ENCODE peak calls at places on chromosomes 2 and 18, in ten cellular contexts. Z, C, V, I, N, G, Q, S, Y and D are unnamed samples. For H3K36me3 and H3K27me3, the result is how much of the 10 kb centered on the place peaks cover.

GRCh38 chr18:58669731-58670379 is 1.4 kb upstream of the MALT1 start:
- DNase-seq in I (no peak), Y (no peak), C (peak), Z (no peak), G (no peak), Q (no peak), S (peak), N (no peak), V (no peak), D (no peak)

GRCh38 chr2:183219853-183220252 is 95.6 kb downstream of the NUP35 start:
- DNase-seq in Y (no peak), Z (no peak), N (no peak), Q (no peak), G (no peak), C (no peak), S (no peak), V (no peak), I (no peak), D (no peak)

GRCh38 chr2:241895732-241896641 is 26.5 kb downstream of the RTP5 start:
- DNase-seq in Z (peak), C (no peak), V (peak), I (peak), Q (no peak), N (no peak), S (no peak), G (peak), Y (no peak), D (peak)

GRCh38 chr2:224442092-224442999 is 40.4 kb upstream of the FAM124B start:
- DNase-seq in Z (no peak), Y (no peak), V (no peak), N (no peak), Q (no peak), S (no peak), I (no peak), C (no peak), G (no peak), D (peak)

GRCh38 chr2:189836644-189837043 is 52.4 kb downstream of the PMS1 start:
- DNase-seq in I (no peak), C (no peak), G (no peak), N (no peak), S (no peak), Y (no peak), Q (no peak), Z (no peak), V (no peak), D (no peak)

GRCh38 chr18:24656571-24656971 is 196.1 kb downstream of the HRH4 start:
- DNase-seq in G (no peak), S (no peak), C (no peak), Y (peak), V (peak), Z (no peak), N (no peak), I (no peak), Q (no peak), D (no peak)

GRCh38 chr2:126700677-126701076 is 44.7 kb downstream of the GYPC start:
- DNase-seq in Z (no peak), Y (no peak), N (no peak), Q (no peak), I (no peak), V (no peak), C (no peak), S (no peak), G (no peak), D (no peak)

GRCh38 chr2:37377187-37377532 is 32.7 kb downstream of the QPCT start:
- DNase-seq in G (peak), Y (peak), I (no peak), Q (no peak), N (peak), S (no peak), V (peak), C (no peak), Z (no peak), D (no peak)

GRCh38 chr2:223459328-223459939 is 142.7 kb downstream of the SCG2 start:
- DNase-seq in Z (no peak), V (no peak), N (no peak), Q (no peak), I (no peak), Y (no peak), C (no peak), G (no peak), S (peak), D (no peak)

DNA sequence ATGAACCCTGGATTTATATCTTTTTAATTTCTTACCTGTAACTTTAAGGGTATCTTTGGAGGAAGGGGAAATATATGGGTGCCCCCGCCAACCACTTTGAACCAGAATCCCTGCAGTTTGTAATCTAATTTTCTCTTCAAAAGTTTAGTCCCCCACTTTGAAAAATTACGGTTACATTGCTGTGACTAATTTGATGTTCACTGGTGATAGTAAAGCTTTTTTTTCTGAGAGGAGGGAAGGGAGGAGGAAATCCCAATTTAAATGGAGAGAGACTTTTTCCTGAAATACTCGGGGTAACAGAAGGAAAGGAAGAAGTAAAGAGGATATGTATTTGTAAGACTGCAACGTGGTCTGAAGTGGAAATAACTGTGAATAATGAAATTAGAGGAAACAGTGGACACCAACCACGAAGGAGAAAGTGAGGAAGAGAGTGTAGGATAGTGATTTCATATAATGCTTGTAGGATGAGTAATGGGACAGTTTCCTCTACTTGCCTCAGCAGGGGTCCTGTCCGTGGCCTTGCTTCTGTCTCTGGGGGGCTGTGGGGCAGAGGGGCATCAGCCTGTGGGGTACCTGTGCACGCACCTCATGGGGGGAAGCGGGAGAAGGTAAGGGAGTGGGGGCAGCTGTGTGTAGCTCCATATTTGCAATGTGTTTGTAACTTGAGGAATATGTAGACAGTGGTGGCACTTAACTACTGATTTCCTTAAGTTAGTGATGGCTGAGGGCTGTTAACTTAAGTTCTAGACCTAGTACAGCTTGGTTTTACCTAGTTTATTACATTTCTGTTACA is 161.1 kb downstream of the LTBP1 start:
- DNase-seq in V (no peak), G (no peak), Y (no peak), Z (no peak), N (no peak), S (no peak), I (no peak), C (no peak), Q (no peak), D (no peak)
- H3K4me3 ChIP-seq in V (no peak), G (peak), Y (no peak), Z (no peak), N (no peak), S (no peak), I (no peak), C (no peak), Q (no peak), D (no peak)

GRCh38 chr2:174573621-174574081 is 24.0 kb downstream of the WIPF1 start:
- DNase-seq in C (peak), V (no peak), Q (no peak), Y (no peak), S (no peak), G (no peak), Z (peak), N (no peak), I (no peak), D (peak)

GRCh38 chr2:174574657-174575056 is 22.9 kb downstream of the WIPF1 start:
- DNase-seq in G (no peak), C (no peak), I (no peak), Y (no peak), N (no peak), V (no peak), Z (no peak), Q (no peak), S (no peak), D (no peak)

GRCh38 chr2:174577967-174578589 is 19.5 kb downstream of the WIPF1 start:
- DNase-seq in Z (no peak), Y (no peak), Q (no peak), I (no peak), G (no peak), V (no peak), C (no peak), N (no peak), S (no peak), D (peak)

GRCh38 chr2:174572556-174572955 is 25.0 kb downstream of the WIPF1 start:
- DNase-seq in I (no peak), C (no peak), Q (no peak), N (no peak), Z (no peak), S (no peak), G (no peak), V (no peak), Y (no peak), D (no peak)

GRCh38 chr2:174575124-174575776 is 22.4 kb downstream of the WIPF1 start:
- DNase-seq in S (no peak), Q (no peak), Z (no peak), I (no peak), V (no peak), N (no peak), C (no peak), Y (no peak), G (no peak), D (no peak)
- H3K36me3 ChIP-seq in S (under half), Q (half or more), Z (under half), I (under half), V (under half), N (under half), C (under half), Y (under half), G (half or more), D (under half)

DNA sequence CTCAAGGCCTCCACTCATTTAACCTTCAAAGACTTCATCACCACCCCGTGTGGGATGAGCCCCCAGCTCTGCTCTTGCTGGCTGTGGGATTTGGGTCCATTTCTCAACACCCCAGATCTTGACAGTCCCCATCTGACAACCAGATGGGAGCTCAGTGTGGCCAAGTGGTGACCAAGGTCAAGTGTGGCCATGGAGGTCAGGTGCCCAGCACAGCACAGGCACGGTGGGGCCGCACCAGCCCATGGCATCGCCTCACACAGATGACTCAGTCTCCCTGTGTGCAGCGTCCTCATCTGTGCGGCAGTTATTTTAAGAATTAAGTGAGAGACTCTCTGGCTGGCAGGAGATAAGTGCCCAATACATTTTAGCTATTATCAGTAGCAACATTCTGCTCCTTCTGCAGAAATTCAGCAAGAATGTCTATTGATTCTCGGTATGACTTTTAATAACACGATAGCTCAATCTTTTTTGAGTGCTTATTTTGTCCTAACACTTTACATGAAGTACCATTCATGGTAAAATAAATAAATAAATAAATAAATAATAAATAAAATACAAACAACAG is 167.2 kb downstream of the DDX1 start:
- DNase-seq in G (no peak), Z (no peak), V (no peak), Y (no peak), I (no peak), N (no peak), C (no peak), S (no peak), Q (no peak), D (no peak)
- H3K27me3 ChIP-seq in G (under half), Z (under half), V (under half), Y (under half), I (under half), N (under half), C (under half), S (under half), Q (under half), D (under half)

DNA sequence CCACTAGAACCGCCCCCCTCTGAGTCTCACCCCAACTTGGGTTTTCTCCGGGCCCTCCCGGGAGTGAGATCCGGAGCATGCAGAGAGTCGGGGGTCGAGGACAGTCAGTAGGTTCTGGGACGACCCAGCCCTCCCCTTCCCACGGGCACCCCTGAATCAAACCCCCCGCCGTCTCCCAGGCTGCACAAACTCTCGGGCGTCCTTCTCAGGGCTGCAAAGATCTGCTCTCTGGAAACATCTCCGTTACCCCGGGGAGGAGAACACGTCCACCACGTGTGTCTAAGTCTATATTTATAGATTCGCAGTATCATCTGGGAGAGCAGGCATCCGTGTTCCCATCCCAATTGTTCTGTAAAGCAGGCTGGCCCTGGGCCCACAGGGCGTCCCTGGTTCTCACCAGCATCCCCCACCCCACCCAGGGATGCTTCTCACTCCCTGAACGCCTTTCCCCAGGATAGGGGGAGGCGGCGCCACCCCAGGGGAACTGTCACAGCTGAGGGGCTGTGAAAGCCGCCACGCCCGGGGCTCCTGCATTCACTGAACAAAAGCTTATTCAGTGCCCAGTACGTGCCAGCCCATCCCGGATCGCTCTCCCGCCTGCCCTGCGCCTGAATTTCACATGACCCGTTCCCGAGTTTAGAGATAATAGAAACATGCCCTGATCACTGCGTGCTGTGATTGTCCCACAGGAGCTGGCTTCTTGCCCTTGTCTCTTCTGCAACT is 796 bp upstream of the DIPK1C start:
- DNase-seq in V (no peak), S (no peak), I (no peak), C (no peak), Q (no peak), G (no peak), N (no peak), Z (no peak), Y (no peak), D (no peak)
- H3K4me3 ChIP-seq in V (no peak), S (no peak), I (peak), C (no peak), Q (peak), G (no peak), N (no peak), Z (no peak), Y (peak), D (no peak)

GRCh38 chr2:232795920-232796319 is 19.6 kb upstream of the KCNJ13 start:
- DNase-seq in S (no peak), G (no peak), N (no peak), Y (no peak), I (no peak), Z (no peak), Q (no peak), C (no peak), V (no peak), D (no peak)
- H3K36me3 ChIP-seq in S (under half), G (half or more), N (under half), Y (under half), I (half or more), Z (under half), Q (half or more), C (under half), V (under half), D (under half)

DNA sequence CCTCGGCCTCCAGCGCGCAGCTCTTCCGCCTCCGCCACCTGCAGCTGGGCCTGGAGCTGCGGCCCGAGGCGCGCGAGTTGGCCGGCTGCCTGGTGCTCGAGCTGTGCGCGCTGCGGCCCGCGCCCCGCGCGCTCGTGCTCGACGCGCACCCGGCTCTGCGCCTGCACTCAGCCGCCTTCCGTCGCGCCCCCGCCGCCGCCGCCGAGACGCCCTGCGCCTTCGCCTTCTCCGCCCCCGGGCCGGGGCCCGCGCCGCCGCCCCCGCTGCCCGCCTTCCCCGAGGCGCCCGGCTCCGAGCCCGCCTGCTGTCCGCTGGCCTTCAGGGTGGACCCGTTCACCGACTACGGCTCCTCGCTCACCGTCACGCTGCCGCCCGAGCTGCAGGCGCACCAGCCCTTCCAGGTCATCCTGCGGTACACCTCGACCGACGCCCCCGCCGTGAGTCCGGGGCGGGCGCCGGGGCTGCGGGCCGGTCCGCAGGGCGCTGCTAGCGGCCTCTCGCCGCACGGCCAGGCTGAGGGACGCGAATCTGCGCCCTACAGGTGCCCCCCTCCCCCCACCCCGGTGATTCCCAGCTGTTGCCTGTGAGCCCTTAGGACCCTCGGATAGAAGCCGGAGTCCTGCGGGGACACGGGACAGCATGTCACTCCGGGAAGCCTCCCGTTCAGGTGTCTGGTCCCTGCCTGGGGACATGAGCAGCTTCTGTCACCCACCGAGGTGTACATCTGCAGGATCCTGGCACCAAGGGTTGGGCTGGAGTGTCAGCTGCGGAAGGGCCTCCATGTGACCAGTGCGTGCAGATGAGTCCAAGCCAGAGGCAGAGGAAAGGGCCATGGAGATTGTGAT is 616 bp downstream of the RNPEPL1 start:
- DNase-seq in C (no peak), Q (no peak), G (peak), N (peak), Y (no peak), S (no peak), I (peak), V (peak), Z (peak), D (peak)
- H3K27me3 ChIP-seq in C (under half), Q (under half), G (under half), N (under half), Y (under half), S (under half), I (under half), V (under half), Z (under half), D (under half)

DNA sequence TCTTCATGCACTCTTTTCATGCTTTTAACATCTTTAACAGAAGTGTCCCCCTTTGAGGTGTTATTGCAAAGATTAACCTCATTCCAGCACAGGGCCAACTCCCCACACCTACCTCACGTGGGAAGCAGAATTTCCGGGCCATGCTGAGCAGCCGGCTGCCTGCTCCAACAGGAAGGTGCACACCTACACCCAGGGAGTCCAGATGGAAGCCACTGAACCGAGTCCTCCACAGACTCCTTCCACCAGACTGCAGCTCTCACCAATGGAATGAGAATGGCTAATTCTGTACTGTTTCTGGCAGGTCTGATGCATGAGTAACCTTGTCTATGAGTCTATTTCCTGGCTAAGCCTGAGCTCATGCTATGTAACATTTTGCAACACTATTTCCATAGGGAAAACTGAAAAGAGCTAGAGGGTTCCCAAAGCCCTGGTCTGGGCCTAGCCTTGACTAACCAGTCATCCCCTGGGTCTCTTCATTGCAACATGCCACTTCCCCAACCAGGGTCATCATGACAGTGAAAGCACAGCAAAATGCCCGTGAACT is 11.0 kb downstream of the ERFE start:
- DNase-seq in C (no peak), Y (no peak), Q (no peak), V (no peak), G (peak), N (no peak), Z (no peak), S (no peak), I (no peak), D (no peak)
- H3K4me3 ChIP-seq in C (no peak), Y (no peak), Q (no peak), V (no peak), G (no peak), N (no peak), Z (no peak), S (no peak), I (no peak), D (no peak)